ENCODE peak calls at places on chromosomes 2 and 18, in four cellular contexts. Y is HCT116, Q is HepG2, V is K562. G is an unnamed sample.

GRCh38 chr18:10856146-10856545 is 293.2 kb downstream of the PIEZO2 start:
- DNase-seq in Y (no peak), Q (no peak), V (no peak), G (no peak)

GRCh38 chr18:26547302-26548143 is 830 bp downstream of the KCTD1 start:
- DNase-seq in Q (no peak), V (no peak), Y (no peak), G (no peak)

GRCh38 chr18:79111483-79111882 is 42.3 kb downstream of the ATP9B start:
- DNase-seq in Q (peak), V (no peak), Y (no peak), G (no peak)

GRCh38 chr2:64005707-64006356 is 13.4 kb downstream of the VPS54 start:
- DNase-seq in Y (no peak), Q (no peak), V (no peak), G (no peak)

GRCh38 chr2:176148758-176149483 is 2.4 kb upstream of the HOXD4 start:
- DNase-seq in Y (no peak), Q (no peak), V (no peak), G (no peak)

GRCh38 chr18:28048612-28049011 is 128.3 kb downstream of the CDH2 start:
- DNase-seq in V (no peak), Y (no peak), Q (no peak), G (no peak)

GRCh38 chr2:70921031-70921430 is 14.7 kb upstream of the ATP6V1B1 start:
- DNase-seq in V (no peak), Q (no peak), Y (no peak), G (no peak)

GRCh38 chr2:235092433-235092832 is 140.6 kb downstream of the SH3BP4 start:
- DNase-seq in V (no peak), Y (no peak), Q (no peak), G (no peak)

GRCh38 chr18:60978338-60978737 is 354.9 kb upstream of the CDH20 start:
- DNase-seq in Y (no peak), V (no peak), Q (no peak), G (no peak)

GRCh38 chr2:45009303-45009927 is at the start of gene SIX2:
- DNase-seq in Y (peak), V (no peak), Q (peak), G (no peak)

GRCh38 chr2:134845719-134846118 is 7.3 kb downstream of the ACMSD start:
- DNase-seq in Q (no peak), Y (no peak), V (no peak), G (no peak)

GRCh38 chr2:3051266-3051665 is 326.4 kb downstream of the EIPR1 start:
- DNase-seq in Q (no peak), V (no peak), Y (no peak), G (no peak)

GRCh38 chr2:237920673-237921072 is 46.1 kb upstream of the UBE2F start:
- DNase-seq in Y (no peak), V (no peak), Q (no peak), G (no peak)

GRCh38 chr18:50879302-50880107 is 587 bp downstream of the ME2 start:
- DNase-seq in Q (peak), Y (no peak), V (no peak), G (no peak)
- TF ChIP-seq REST in Q (no peak), Y (no peak), V (no peak), G (no peak)

GRCh38 chr2:8997108-8997507 is 6.4 kb downstream of the MBOAT2 start:
- DNase-seq in Y (no peak), V (no peak), Q (no peak), G (no peak)

GRCh38 chr2:8992643-8993042 is 10.8 kb downstream of the MBOAT2 start:
- DNase-seq in Y (no peak), Q (no peak), V (no peak), G (no peak)

GRCh38 chr2:8993196-8993901 is 10.1 kb downstream of the MBOAT2 start:
- DNase-seq in Y (no peak), Q (no peak), V (no peak), G (no peak)

GRCh38 chr2:8993902-8994278 is 9.6 kb downstream of the MBOAT2 start:
- DNase-seq in V (no peak), Q (no peak), Y (no peak), G (no peak)

DNA sequence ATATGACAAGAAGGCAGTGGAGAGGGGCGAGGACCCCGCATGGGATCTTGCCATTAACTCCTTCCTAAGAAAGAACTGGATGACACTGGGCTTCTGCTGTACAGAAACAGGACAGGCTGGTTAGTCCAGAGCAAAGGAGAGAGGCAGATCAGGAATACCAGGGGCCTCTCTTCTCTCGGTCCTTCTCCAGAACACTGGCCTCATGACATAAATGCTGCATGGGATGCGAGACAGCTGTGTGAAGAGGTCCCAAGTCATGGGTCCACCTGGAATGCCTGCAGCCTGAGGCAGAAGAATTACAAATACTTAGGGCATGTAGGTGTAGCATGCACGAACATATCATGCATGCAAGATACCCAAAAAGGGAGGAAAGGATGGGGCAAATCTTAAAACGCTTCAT is 9.1 kb downstream of the MBOAT2 start:
- DNase-seq in Y (no peak), Q (no peak), V (no peak), G (no peak)
- H3K27ac ChIP-seq in Y (no peak), Q (no peak), V (no peak), G (peak)

GRCh38 chr2:30177861-30178465 is 31.2 kb downstream of the YPEL5 start:
- DNase-seq in Y (no peak), Q (no peak), V (no peak), G (no peak)

GRCh38 chr2:30180230-30180629 is 33.4 kb downstream of the YPEL5 start:
- DNase-seq in Y (no peak), V (no peak), Q (no peak), G (no peak)

GRCh38 chr2:30181176-30181575 is 34.4 kb downstream of the YPEL5 start:
- DNase-seq in V (no peak), Q (no peak), Y (no peak), G (no peak)

GRCh38 chr2:30177440-30177839 is 30.6 kb downstream of the YPEL5 start:
- DNase-seq in Q (no peak), V (no peak), Y (no peak), G (no peak)

GRCh38 chr2:30178618-30179404 is 32.0 kb downstream of the YPEL5 start:
- DNase-seq in Y (no peak), Q (no peak), V (peak), G (no peak)
- TF ChIP-seq TCF7L2 in Y (no peak), Q (no peak), V (no peak), G (no peak)

GRCh38 chr2:217901826-217902225 is 101.0 kb downstream of the TNS1 start:
- DNase-seq in Q (peak), V (no peak), Y (no peak), G (no peak)

GRCh38 chr2:217901400-217901799 is 101.4 kb downstream of the TNS1 start:
- DNase-seq in Q (no peak), Y (no peak), V (no peak), G (no peak)

GRCh38 chr2:217903859-217904613 is 98.8 kb downstream of the TNS1 start:
- DNase-seq in Y (no peak), Q (peak), V (no peak), G (no peak)

GRCh38 chr2:217903142-217903858 is 99.5 kb downstream of the TNS1 start:
- DNase-seq in Y (no peak), Q (no peak), V (no peak), G (no peak)

DNA sequence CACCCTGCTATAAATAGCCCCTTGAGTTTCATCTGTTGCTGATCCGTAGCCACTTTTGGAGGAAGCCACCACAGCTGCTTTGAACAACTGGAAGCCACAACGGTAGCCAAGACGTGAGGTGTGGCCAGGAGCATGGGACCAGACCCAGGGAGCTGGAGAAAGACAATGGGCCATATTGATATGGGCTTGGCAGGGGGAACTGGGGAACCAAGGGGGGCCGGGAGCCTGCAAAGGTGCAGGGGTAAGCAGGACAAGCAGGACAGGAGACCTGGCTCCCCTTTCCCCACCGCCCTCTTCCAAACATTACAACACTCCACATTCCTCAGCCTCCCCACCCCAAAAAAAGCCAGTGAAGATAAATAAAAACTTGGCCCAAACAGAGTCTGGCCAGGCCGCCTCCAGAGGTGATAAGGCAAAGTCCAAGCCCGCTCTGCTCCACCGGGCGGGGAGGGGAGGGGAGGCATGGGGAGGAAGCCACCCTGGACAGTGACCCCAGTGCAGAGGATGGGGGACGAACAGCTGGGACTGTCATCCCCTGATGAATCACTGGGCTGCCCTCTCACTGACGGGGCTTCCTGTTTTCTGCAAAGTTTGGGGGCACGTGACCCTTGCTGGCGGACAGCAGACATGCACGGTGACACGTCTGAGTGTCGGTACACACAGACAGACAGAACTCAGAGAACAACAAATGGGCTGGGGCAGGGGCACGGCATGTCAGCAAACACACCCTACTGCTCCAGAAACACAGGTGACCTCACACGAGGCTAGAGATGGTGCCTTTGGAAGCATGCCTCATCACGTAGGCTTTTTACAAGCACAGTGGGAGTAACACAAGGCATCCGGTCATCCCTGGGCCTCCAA is 100.3 kb downstream of the TNS1 start:
- DNase-seq in Y (no peak), Q (peak), V (peak), G (no peak)
- TF ChIP-seq REST in Y (no peak), Q (peak), V (no peak), G (no peak)

DNA sequence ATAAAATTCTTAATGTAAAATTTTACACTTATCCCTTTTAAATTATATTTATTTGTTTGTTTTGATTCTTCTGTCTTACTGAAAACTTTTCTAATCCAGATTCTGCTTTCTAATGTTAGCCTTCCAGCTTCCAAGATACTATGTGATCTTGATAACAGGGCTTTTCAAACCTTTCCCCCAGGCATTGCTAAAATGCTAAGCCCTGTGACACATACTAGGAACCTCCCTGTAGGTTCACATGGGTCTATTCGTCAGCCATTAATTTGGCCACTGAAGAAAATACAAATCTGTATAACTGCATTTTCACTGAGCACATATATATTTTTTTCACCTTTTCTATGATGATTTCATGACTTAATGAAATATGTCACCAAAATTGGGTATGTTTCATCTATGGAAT is 92.8 kb upstream of the MAP4K3 start:
- DNase-seq in Q (no peak), Y (no peak), V (no peak), G (no peak)
- H3K27ac ChIP-seq in Q (no peak), Y (no peak), V (no peak), G (no peak)

GRCh38 chr2:188013767-188014166 is 277.9 kb upstream of the GULP1 start:
- DNase-seq in V (no peak), Y (no peak), Q (no peak), G (no peak)
- TF ChIP-seq TCF7L2 in V (no peak), Y (no peak), Q (no peak), G (no peak)

DNA sequence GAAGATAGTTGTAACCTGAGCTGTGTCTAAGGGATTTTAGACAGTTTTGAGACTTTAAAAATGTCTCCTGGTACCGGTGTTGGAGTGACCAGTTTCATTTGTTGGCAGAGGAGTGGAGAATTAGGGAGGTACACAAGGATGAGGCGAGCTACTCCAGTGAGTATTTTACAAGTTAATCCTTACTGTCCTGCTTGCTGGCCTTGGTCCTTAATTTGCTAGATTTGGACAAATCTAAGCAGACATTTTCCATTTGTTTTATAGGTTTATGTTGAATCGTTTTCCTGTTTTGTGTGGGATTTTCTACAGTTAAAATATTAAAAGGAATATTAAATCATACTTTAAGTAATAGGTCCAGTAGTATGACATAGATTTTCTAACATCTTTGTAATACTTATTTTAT is 101.8 kb downstream of the ZNF407 start:
- DNase-seq in Q (no peak), V (no peak), Y (no peak), G (no peak)
- TF ChIP-seq REST in Q (no peak), V (no peak), Y (no peak), G (no peak)

DNA sequence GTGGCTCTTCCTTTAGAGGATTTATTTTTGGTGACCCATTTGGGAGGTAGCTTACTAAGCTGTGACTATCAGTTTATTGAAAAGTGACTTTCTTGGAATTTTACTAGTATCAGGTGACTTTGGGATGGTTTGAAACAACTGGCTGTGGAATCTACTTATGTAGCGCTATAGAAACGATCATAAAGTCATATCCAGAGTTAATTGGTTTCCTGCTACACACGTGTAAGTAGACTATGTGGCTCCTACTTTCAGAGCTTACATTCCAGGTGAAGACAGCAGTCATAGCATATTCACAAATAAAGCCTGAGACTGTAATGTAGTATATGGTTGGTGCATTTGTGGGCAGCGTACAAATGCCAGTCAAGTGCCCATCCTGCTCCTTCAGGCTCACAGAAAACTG is 308.9 kb downstream of the ZNF521 start:
- DNase-seq in Y (no peak), Q (no peak), V (no peak), G (no peak)
- H3K27ac ChIP-seq in Y (no peak), Q (no peak), V (no peak), G (no peak)

DNA sequence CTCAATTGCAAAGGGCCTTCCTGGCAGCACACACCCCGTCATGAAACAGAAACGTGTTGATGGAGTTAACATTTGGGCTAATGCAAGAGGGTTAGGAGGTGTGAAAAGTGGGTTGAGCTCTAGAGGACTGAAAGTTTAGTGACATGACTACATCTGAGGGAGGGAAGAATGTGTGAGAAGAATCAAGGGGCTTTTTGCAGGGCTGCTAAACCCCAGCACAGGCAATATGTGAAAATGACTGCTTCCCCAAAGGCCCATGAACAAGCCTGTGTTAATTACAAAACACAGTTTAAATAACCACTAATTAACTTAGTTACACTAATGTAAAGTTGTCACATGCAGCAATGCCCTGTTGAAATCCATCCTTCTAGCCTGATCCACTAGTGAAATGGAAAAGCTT is 63.4 kb upstream of the PEX13 start:
- DNase-seq in Y (no peak), Q (no peak), V (no peak), G (no peak)
- TF ChIP-seq TCF7L2 in Y (no peak), Q (no peak), V (no peak), G (no peak)

DNA sequence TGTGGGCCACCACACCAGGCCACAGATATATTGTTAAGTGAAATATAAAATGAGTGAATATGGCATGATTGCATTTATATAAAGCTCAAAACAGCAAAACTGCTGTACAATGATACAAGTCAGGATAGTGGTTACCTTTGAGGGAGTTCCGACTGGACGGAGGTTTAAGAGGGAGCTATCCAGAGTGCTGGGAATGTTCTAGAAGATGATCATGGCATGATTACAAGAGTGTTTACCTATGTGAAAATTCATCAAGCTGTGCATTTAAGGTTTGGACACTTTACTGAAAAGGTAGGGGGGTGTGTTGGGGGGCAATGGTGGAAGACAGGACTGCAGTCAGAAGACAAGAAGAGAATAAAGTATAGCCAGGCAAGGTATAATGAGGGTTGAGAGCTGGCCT is 201.4 kb downstream of the ZBTB7C start:
- DNase-seq in Q (no peak), V (no peak), Y (no peak), G (no peak)
- TF ChIP-seq REST in Q (no peak), V (no peak), Y (peak), G (no peak)

G was measured in Panc1.